ENCODE peak calls at places on chromosomes 3 and 15, in seven cellular contexts. W is A549, T is left lung, N is uterus, B is omental fat pad, V is heart left ventricle, X is astrocyte of the spinal cord. P is an unnamed sample.

GRCh38 chr15:90594297-90594696 is 64.6 kb downstream of the CRTC3 start:
- DNase-seq in W (no peak), T (peak; percentile 92), B (peak; percentile 77), N (peak; percentile 43), V (peak; percentile 77), X (no peak), P (peak; percentile 73)

GRCh38 chr3:41503998-41504623 is 304.8 kb downstream of the CTNNB1 start:
- DNase-seq in B (no peak), N (no peak), W (no peak), V (no peak), T (no peak), X (no peak), P (peak; percentile 35)

GRCh38 chr3:168801792-168802191 is 706.1 kb upstream of the GOLIM4 start:
- DNase-seq in X (peak; percentile 79), W (no peak), V (no peak), B (no peak), T (no peak), N (no peak), P (peak; percentile 68)

GRCh38 chr15:79218588-79219200 is 63.8 kb upstream of the ANKRD34C start:
- DNase-seq in X (no peak), W (peak; percentile 40), B (no peak), N (no peak), T (no peak), V (peak; percentile 26), P (peak; percentile 5)

GRCh38 chr3:33061782-33062181 is 35.2 kb downstream of the GLB1 start:
- DNase-seq in N (no peak), W (no peak), X (peak; percentile 55), T (no peak), B (no peak), V (no peak), P (peak; percentile 61)

GRCh38 chr15:39878401-39878775 is 41.7 kb downstream of the GPR176 start:
- DNase-seq in X (no peak), W (no peak), V (no peak), T (no peak), N (no peak), B (no peak), P (no peak)

GRCh38 chr3:114809668-114810413 is 337.2 kb downstream of the ZBTB20 start:
- DNase-seq in B (no peak), T (no peak), W (no peak), V (no peak), X (peak; percentile 65), N (no peak), P (no peak)

GRCh38 chr3:111954228-111954990 is 24.4 kb upstream of the ABHD10 start:
- DNase-seq in V (no peak), X (peak; percentile 50), N (no peak), T (no peak), W (no peak), B (no peak), P (no peak)

GRCh38 chr3:185362850-185363661 is at the start of gene MAP3K13:
- DNase-seq in W (peak; percentile 79), X (peak; percentile 96), N (peak; percentile 60), V (peak; percentile 76), B (peak; percentile 61), T (peak; percentile 87), P (peak; percentile 96)

GRCh38 chr3:171183042-171183441 is 156.5 kb upstream of the SLC2A2 start:
- DNase-seq in N (no peak), W (peak; percentile 13), V (no peak), T (no peak), X (no peak), B (no peak), P (peak; percentile 40)

GRCh38 chr3:25427155-25428002 is 684 bp upstream of the RARB start:
- DNase-seq in T (no peak), B (no peak), W (no peak), N (no peak), V (no peak), X (peak; percentile 61), P (peak; percentile 47)

GRCh38 chr15:69303337-69304175 is 4.8 kb downstream of the PAQR5 start:
- DNase-seq in T (no peak), X (no peak), W (peak; percentile 48), N (no peak), B (no peak), V (no peak), P (no peak)

GRCh38 chr15:75674366-75674765 is 26.7 kb downstream of the SNX33 start:
- DNase-seq in N (no peak), B (no peak), V (no peak), W (no peak), X (no peak), T (no peak), P (no peak)

GRCh38 chr3:129888739-129889138 is 4.8 kb downstream of the TMCC1 start:
- DNase-seq in X (peak; percentile 93), V (no peak), N (no peak), T (no peak), W (no peak), B (no peak), P (peak; percentile 38)

GRCh38 chr3:65979731-65980130 is 59.0 kb downstream of the MAGI1 start:
- DNase-seq in W (no peak), B (no peak), T (no peak), X (peak; percentile 57), N (no peak), V (no peak), P (no peak)

GRCh38 chr3:189630667-189631372 is 369 bp upstream of the TP63 start:
- DNase-seq in B (no peak), W (peak; percentile 23), V (no peak), X (peak; percentile 22), N (no peak), T (no peak), P (no peak)

GRCh38 chr15:101142711-101143110 is 109.1 kb downstream of the CHSY1 start:
- DNase-seq in B (no peak), T (no peak), W (no peak), N (no peak), V (no peak), X (no peak), P (no peak)

GRCh38 chr15:65223996-65224395 is 12.7 kb upstream of the CILP start:
- DNase-seq in B (no peak), V (no peak), X (no peak), W (no peak), N (no peak), T (no peak), P (no peak)

GRCh38 chr15:79535536-79535935 is 103.4 kb downstream of the MINAR1 start:
- DNase-seq in W (no peak), X (no peak), T (no peak), V (no peak), N (no peak), B (no peak), P (no peak)

GRCh38 chr3:64454179-64454578 is 228.9 kb upstream of the PRICKLE2 start:
- DNase-seq in X (peak; percentile 77), N (no peak), T (no peak), B (no peak), V (no peak), W (no peak), P (peak; percentile 48)

GRCh38 chr3:134084230-134084950 is 54.7 kb upstream of the SLCO2A1 start:
- DNase-seq in B (no peak), T (no peak), W (no peak), N (no peak), X (no peak), V (no peak), P (peak; percentile 58)

DNA sequence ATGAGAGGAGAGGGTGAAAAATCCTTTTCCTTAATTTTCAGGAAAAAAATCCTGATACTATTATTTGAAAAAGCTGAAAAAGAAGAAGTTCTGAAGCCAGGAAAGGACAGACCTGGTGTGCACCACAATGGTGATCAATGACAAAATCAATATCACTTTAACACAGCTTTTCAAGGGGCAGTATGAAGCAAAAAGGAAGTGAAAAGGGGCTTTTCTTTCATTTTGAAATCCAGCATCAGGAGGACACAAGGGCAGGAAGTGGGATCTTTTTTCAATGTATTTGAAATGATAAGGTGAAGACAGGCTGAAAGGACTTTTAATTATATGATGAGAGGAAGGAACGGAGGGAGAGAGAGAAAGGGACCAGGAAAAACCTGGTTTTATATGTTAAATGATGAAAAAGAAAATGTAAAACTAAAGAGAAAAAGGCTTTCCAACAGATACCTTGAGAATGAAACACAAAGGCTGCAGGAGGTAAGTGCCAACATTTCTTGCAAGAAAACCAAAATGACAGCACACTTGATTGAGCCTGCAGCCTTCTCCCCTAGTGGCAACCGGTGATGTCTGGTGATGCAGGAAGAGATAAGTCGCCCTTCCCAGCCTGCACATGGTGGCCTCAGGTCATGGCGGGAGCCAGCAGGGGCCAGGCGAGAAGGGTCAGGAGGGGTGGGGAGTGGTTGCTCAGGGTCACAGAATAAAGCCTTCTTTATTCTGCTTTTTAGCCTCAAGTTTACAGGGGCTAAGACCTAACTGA is 236.7 kb upstream of the WNT5A start:
- DNase-seq in X (no peak), T (no peak), W (no peak), V (no peak), N (no peak), B (no peak), P (no peak)
- TF ChIP-seq CTCF in X (no peak), T (no peak), W (no peak), V (no peak), N (no peak), B (no peak), P (no peak)

GRCh38 chr3:180678231-180678630 is 1.1 kb downstream of the CCDC39 start:
- DNase-seq in B (no peak), X (no peak), T (no peak), V (no peak), W (no peak), N (no peak), P (no peak)

GRCh38 chr3:180680097-180680430 is 775 bp upstream of the CCDC39 start:
- DNase-seq in B (no peak), W (peak; percentile 5), X (peak; percentile 53), N (no peak), T (no peak), V (no peak), P (peak; percentile 66)

GRCh38 chr3:180683816-180684215 is 4.5 kb upstream of the CCDC39 start:
- DNase-seq in V (no peak), T (no peak), X (no peak), N (no peak), W (no peak), B (no peak), P (no peak)

GRCh38 chr3:180684807-180685206 is 5.5 kb upstream of the CCDC39 start:
- DNase-seq in T (no peak), N (no peak), W (no peak), X (no peak), V (no peak), B (no peak), P (no peak)

GRCh38 chr3:180679178-180680096 is at the start of gene CCDC39:
- DNase-seq in B (peak; percentile 40), W (peak; percentile 34), V (peak; percentile 11), T (peak; percentile 55), N (peak; percentile 53), X (peak; percentile 71), P (peak; percentile 81)
- TF ChIP-seq CTCF in B (no peak), W (no peak), V (no peak), T (no peak), N (no peak), X (no peak), P (no peak)

GRCh38 chr3:128556949-128557348 is 63.9 kb upstream of the GATA2 start:
- DNase-seq in W (no peak), B (no peak), N (no peak), V (no peak), X (no peak), T (no peak), P (no peak)
- TF ChIP-seq CTCF in W (no peak), B (no peak), N (no peak), V (no peak), X (no peak), T (no peak), P (no peak)

DNA sequence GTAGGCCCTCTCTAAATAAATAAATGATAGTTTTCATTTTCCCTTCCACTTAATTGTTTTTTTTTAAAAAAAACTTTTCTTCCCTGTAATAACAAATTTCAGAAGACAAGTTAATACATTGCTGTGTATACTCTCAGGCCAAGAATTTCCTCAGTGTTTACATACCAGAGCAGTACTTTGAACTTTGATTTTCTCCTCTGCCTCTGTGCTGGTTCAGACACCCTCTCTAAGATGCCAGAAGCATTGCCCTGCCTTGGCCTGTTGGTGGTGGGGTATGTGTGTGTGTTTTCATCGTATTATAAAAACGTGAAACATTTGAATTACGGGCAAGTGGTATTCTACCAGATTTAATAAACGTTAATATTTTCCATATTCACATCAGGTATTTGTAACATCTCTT is 70.1 kb downstream of the SMAD3 start:
- DNase-seq in W (no peak), X (peak; percentile 66), V (no peak), N (peak; percentile 7), B (no peak), T (no peak), P (no peak)
- TF ChIP-seq CTCF in W (peak; percentile 31), X (peak; percentile 16), V (no peak), N (no peak), B (no peak), T (no peak), P (no peak)